ENCODE peak calls at places on chromosome 1, in five cellular contexts. J is heart left ventricle, D is stomach, M is A549, H is transverse colon. I is an unnamed sample.

GRCh38 chr1:25729774-25730173 is 70.2 kb upstream of the SELENON start:
- DNase-seq in J (no peak), D (no peak), M (no peak), H (no peak), I (no peak)

GRCh38 chr1:78497196-78497595 is 6.4 kb downstream of the PTGFR start:
- DNase-seq in J (no peak), D (no peak), M (no peak), H (no peak), I (no peak)

GRCh38 chr1:38608202-38608864 is 251.2 kb downstream of the RRAGC start:
- DNase-seq in J (no peak), D (no peak), M (no peak), H (no peak), I (peak; percentile 4)

GRCh38 chr1:200907611-200908097 is 13.0 kb downstream of the INAVA start:
- DNase-seq in J (no peak), D (no peak), M (peak; percentile 79), H (no peak), I (no peak)

GRCh38 chr1:178746345-178746744 is 21.3 kb downstream of the RALGPS2 start:
- DNase-seq in J (no peak), D (no peak), M (no peak), H (no peak), I (no peak)

GRCh38 chr1:53601867-53602266 is 137.1 kb downstream of the GLIS1 start:
- DNase-seq in J (no peak), D (no peak), M (no peak), H (no peak), I (no peak)

GRCh38 chr1:16300436-16300835 is 51.8 kb downstream of the FBXO42 start:
- DNase-seq in J (no peak), D (no peak), M (no peak), H (no peak), I (no peak)

GRCh38 chr1:183090386-183091006 is 67.3 kb downstream of the LAMC1 start:
- DNase-seq in J (peak; percentile 59), D (no peak), M (no peak), H (peak; percentile 52), I (no peak)

GRCh38 chr1:235050911-235051360 is 77.7 kb downstream of the TOMM20 start:
- DNase-seq in J (peak; percentile 49), D (no peak), M (no peak), H (no peak), I (no peak)

GRCh38 chr1:115815694-115816093 is 25.2 kb downstream of the NHLH2 start:
- DNase-seq in J (no peak), D (no peak), M (no peak), H (no peak), I (no peak)

GRCh38 chr1:46303038-46303871 is at the start of the genes LRRC41 and UQCRH:
- DNase-seq in J (peak; percentile 95), D (peak; percentile 96), M (peak; percentile 98), H (peak; percentile 95), I (peak; percentile 96)
- TF ChIP-seq POLR2A in J (peak; percentile 14), D (peak; percentile 79), M (peak; percentile 83), H (peak; percentile 96), I (peak; percentile 96)

DNA sequence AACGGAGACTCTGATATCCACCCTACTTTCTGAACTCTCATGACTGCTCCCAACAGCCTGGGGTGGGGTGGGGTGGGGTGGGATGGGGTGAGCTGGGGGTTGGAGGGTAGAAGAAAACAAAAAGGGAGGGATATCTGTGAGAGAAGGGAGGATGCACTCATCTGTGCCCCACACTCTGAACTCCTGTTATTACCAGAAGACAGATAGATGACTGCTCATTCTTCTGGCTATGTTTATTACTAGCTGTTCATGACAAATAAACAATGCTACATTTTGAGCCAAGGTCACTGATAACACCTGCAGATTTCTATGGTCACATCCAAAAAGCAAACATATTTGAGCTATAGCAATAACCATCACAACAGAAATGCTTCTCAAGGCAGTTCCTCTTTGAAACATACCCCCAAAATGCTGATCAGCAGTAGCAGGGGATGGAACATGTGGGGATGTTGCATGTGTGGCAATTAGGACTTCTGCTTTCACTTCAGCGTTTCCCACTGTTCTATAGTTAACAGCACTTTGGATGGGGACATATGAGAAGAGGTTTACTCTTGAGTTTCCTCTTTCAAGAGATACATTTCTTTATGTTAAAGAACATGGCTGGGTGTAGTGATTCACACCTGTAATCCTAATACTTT is 43.3 kb downstream of the GPR3 start:
- DNase-seq in J (no peak), D (no peak), M (no peak), H (no peak), I (no peak)
- H3K4me1 ChIP-seq in J (peaks cover 23% of the 10 kb centered on the region), D (peaks cover 68% of the 10 kb centered on the region), M (peaks cover 38% of the 10 kb centered on the region), H (peaks cover 57% of the 10 kb centered on the region), I (peaks cover 88% of the 10 kb centered on the region)

GRCh38 chr1:224447971-224448370 is 13.4 kb upstream of the WDR26 start:
- DNase-seq in J (no peak), D (no peak), M (no peak), H (no peak), I (no peak)
- TF ChIP-seq POLR2A in J (no peak), D (no peak), M (no peak), H (no peak), I (no peak)

GRCh38 chr1:47912756-47913155 is 84.4 kb downstream of the TRABD2B start:
- DNase-seq in J (no peak), D (no peak), M (no peak), H (no peak), I (no peak)

GRCh38 chr1:47915677-47916353 is 81.4 kb downstream of the TRABD2B start:
- DNase-seq in J (no peak), D (no peak), M (no peak), H (no peak), I (no peak)

GRCh38 chr1:47913225-47913823 is 83.9 kb downstream of the TRABD2B start:
- DNase-seq in J (no peak), D (no peak), M (no peak), H (no peak), I (no peak)

GRCh38 chr1:47914952-47915676 is 82.1 kb downstream of the TRABD2B start:
- DNase-seq in J (no peak), D (no peak), M (no peak), H (no peak), I (no peak)

DNA sequence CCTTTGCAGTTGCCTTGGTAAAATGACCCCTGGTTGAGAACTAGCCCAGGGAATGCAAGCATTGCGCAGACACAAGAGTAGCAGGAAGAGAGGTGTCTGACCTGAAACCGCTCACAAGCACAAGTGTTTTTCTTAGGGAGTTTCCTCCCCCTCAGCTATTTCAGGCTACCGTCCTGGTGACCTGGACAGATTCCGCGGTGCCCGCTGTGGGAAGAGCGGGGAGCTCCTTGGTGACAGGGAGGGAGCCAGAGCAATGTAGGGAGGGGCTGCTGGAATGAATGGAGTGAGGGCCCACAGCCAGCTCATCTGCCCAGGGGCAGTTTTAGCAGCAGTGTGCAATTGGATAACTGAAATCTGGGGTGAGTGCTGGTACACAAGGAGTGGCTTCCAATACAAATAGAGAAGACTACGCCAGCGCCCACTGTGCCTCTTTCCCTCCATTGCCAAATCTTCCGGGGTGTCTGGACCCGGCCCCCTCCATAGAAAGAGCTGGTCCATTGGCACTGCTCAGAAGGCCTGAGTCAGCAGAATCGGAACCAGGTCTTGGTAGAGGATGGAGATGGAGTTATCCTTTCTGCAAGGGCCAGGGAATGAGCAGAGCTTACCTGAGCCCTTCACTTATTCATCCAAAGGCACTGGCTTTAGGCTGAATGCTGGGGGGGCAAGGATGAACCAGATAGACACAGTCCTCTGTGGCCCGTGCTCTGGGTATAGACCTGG is 82.8 kb downstream of the TRABD2B start:
- DNase-seq in J (no peak), D (no peak), M (no peak), H (no peak), I (no peak)
- H3K4me1 ChIP-seq in J (no peaks in the 10 kb centered on the region), D (no peaks in the 10 kb centered on the region), M (no peaks in the 10 kb centered on the region), H (no peaks in the 10 kb centered on the region), I (no peaks in the 10 kb centered on the region)

I was measured in adrenal gland.